ENCODE peak calls at places on chromosomes 12 and 14, in four cellular contexts. One of them, this sample, is unnamed.

GRCh38 chr14:96671218-96671617 is 126.0 kb upstream of the VRK1 start:
- DNase-seq in T-helper 2 cell: no peak
- DNase-seq in HFF-Myc: no peak
- DNase-seq in GM04503: no peak
- DNase-seq in this sample: no peak

GRCh38 chr12:3533703-3534386 is 42.8 kb downstream of the PRMT8 start:
- DNase-seq in T-helper 2 cell: no peak
- DNase-seq in HFF-Myc: no peak
- DNase-seq in GM04503: no peak
- DNase-seq in this sample: no peak

GRCh38 chr12:51955702-51956101 is 4.2 kb downstream of the ACVR1B start:
- DNase-seq in T-helper 2 cell: no peak
- DNase-seq in HFF-Myc: no peak
- DNase-seq in GM04503: no peak
- DNase-seq in this sample: no peak

GRCh38 chr14:73258845-73259611 is 21.7 kb downstream of the PAPLN start:
- DNase-seq in T-helper 2 cell: no peak
- DNase-seq in HFF-Myc: no peak
- DNase-seq in GM04503: no peak
- DNase-seq in this sample: no peak

GRCh38 chr14:92603309-92604257 is 90.0 kb downstream of the RIN3 start:
- DNase-seq in T-helper 2 cell: no peak
- DNase-seq in HFF-Myc: peak; percentile 42
- DNase-seq in GM04503: peak; percentile 38
- DNase-seq in this sample: no peak

GRCh38 chr14:61174395-61175386 is 106.4 kb downstream of the TMEM30B start:
- DNase-seq in T-helper 2 cell: no peak
- DNase-seq in HFF-Myc: no peak
- DNase-seq in GM04503: no peak
- DNase-seq in this sample: no peak

GRCh38 chr12:68102163-68102562 is 57.4 kb downstream of the IFNG start:
- DNase-seq in T-helper 2 cell: no peak
- DNase-seq in HFF-Myc: no peak
- DNase-seq in GM04503: no peak
- DNase-seq in this sample: no peak

GRCh38 chr12:84807249-84807648 is 105.3 kb downstream of the SLC6A15 start:
- DNase-seq in T-helper 2 cell: no peak
- DNase-seq in HFF-Myc: no peak
- DNase-seq in GM04503: no peak
- DNase-seq in this sample: no peak

GRCh38 chr14:104865631-104866441 is 768 bp downstream of the CEP170B start:
- DNase-seq in T-helper 2 cell: no peak
- DNase-seq in HFF-Myc: no peak
- DNase-seq in GM04503: no peak
- DNase-seq in this sample: peak; percentile 24

GRCh38 chr12:62332598-62332997 is 72.4 kb downstream of the USP15 start:
- DNase-seq in T-helper 2 cell: no peak
- DNase-seq in HFF-Myc: no peak
- DNase-seq in GM04503: peak; percentile 61
- DNase-seq in this sample: peak; percentile 14